ENCODE peak calls at places on chromosomes 6 and 20, in ten cellular contexts. P is omental fat pad, N is NCI-H146, X is NCI-H1694 treated with DMSO at 0.1 percent for 48 hours, G is ELR, M is sciatic nerve, A is SW 1271, Q is HFFc6, F is amygdala, Y is endothelial cell of umbilical vein. S is an unnamed sample.

GRCh38 chr6:252775-253526 is 39.3 kb upstream of the DUSP22 start:
- DNase-seq in P (no peak), N (no peak), X (no peak), G (no peak), M (no peak), A (no peak), Q (no peak), F (no peak), Y (no peak), S (peak)

GRCh38 chr6:113381957-113382356 is 475.2 kb upstream of the MARCKS start:
- DNase-seq in P (no peak), N (peak), X (peak), G (peak), M (no peak), A (no peak), Q (peak), F (peak), Y (peak), S (no peak)

GRCh38 chr20:46832555-46832954 is 62.1 kb upstream of the EYA2 start:
- DNase-seq in P (no peak), N (no peak), X (no peak), G (no peak), M (no peak), A (no peak), Q (no peak), F (no peak), Y (no peak), S (no peak)

GRCh38 chr6:68572525-68572924 is 62.6 kb upstream of the ADGRB3 start:
- DNase-seq in P (no peak), N (peak), X (peak), G (peak), M (no peak), A (no peak), Q (no peak), F (no peak), Y (no peak), S (peak)

GRCh38 chr6:3884007-3884745 is 35.0 kb downstream of the FAM50B start:
- DNase-seq in P (no peak), N (peak), X (no peak), G (peak), M (no peak), A (no peak), Q (peak), F (no peak), Y (peak), S (peak)

GRCh38 chr6:25366785-25367657 is 87.8 kb downstream of the CARMIL1 start:
- DNase-seq in P (no peak), N (no peak), X (no peak), G (no peak), M (no peak), A (no peak), Q (no peak), F (no peak), Y (no peak), S (peak)

GRCh38 chr6:169978615-169979161 is 227.3 kb downstream of the ERMARD start:
- DNase-seq in P (no peak), N (no peak), X (peak), G (no peak), M (peak), A (no peak), Q (no peak), F (no peak), Y (no peak), S (peak)

GRCh38 chr20:32914031-32914430 is 55.3 kb downstream of the EFCAB8 start:
- DNase-seq in P (no peak), N (no peak), X (no peak), G (no peak), M (no peak), A (no peak), Q (no peak), F (no peak), Y (no peak), S (no peak)

GRCh38 chr6:83168556-83168955 is 24.5 kb downstream of the PGM3 start:
- DNase-seq in P (no peak), N (no peak), X (no peak), G (no peak), M (no peak), A (no peak), Q (no peak), F (no peak), Y (no peak), S (peak)

GRCh38 chr6:106448000-106448426 is 87.5 kb downstream of the CRYBG1 start:
- DNase-seq in P (no peak), N (no peak), X (no peak), G (no peak), M (no peak), A (no peak), Q (no peak), F (no peak), Y (no peak), S (no peak)

GRCh38 chr6:144219056-144219685 is 66.0 kb upstream of the UTRN start:
- DNase-seq in P (no peak), N (peak), X (peak), G (peak), M (no peak), A (peak), Q (peak), F (no peak), Y (peak), S (no peak)

GRCh38 chr6:143248359-143248758 is 187.7 kb downstream of the AIG1 start:
- DNase-seq in P (no peak), N (no peak), X (no peak), G (no peak), M (no peak), A (no peak), Q (no peak), F (no peak), Y (no peak), S (no peak)

S was measured in trophoblast cell.